ENCODE peak calls at places on chromosomes 4 and X, in six cellular contexts. F is neural progenitor cell, V is AG04450, K is HCT116, R is right atrium auricular region, L is left ventricle myocardium inferior. J is an unnamed sample.

GRCh38 chr4:130653842-130654241 is 1557.9 kb downstream of the C4orf33 start:
- DNase-seq in F (no peak), V (no peak), K (no peak), R (no peak), L (no peak), J (no peak)

GRCh38 chr4:113355550-113356371 is 306.3 kb downstream of the ANK2 start:
- DNase-seq in F (no peak), V (peak; percentile 32), K (peak; percentile 93), R (peak; percentile 63), L (peak; percentile 22), J (no peak)

GRCh38 chrX:38882894-38883620 is 81.8 kb downstream of the MID1IP1 start:
- DNase-seq in F (no peak), V (peak; percentile 11), K (peak; percentile 48), R (no peak), L (no peak), J (no peak)

GRCh38 chr4:26826721-26827120 is 33.9 kb upstream of the STIM2 start:
- DNase-seq in F (no peak), V (no peak), K (no peak), R (no peak), L (no peak), J (no peak)

GRCh38 chr4:1862055-1862911 is 6.3 kb upstream of the LETM1 start:
- DNase-seq in F (no peak), V (no peak), K (no peak), R (no peak), L (no peak), J (no peak)

GRCh38 chr4:83639849-83640493 is 104.1 kb downstream of the GPAT3 start:
- DNase-seq in F (peak; percentile 76), V (peak; percentile 61), K (peak; percentile 71), R (no peak), L (no peak), J (no peak)

GRCh38 chr4:20687894-20688293 is 12.4 kb upstream of the PACRGL start:
- DNase-seq in F (no peak), V (peak; percentile 33), K (no peak), R (no peak), L (no peak), J (no peak)

GRCh38 chr4:41327770-41328169 is 71.0 kb downstream of the UCHL1 start:
- DNase-seq in F (no peak), V (no peak), K (no peak), R (no peak), L (no peak), J (no peak)

GRCh38 chrX:84729809-84730208 is 227.6 kb upstream of the HDX start:
- DNase-seq in F (peak; percentile 58), V (no peak), K (no peak), R (no peak), L (no peak), J (no peak)

GRCh38 chr4:108109997-108110416 is 58.7 kb downstream of the LEF1 start:
- DNase-seq in F (no peak), V (no peak), K (no peak), R (no peak), L (no peak), J (no peak)

GRCh38 chr4:108107729-108108382 is 60.9 kb downstream of the LEF1 start:
- DNase-seq in F (no peak), V (no peak), K (no peak), R (no peak), L (no peak), J (no peak)

GRCh38 chr4:108106186-108106585 is 62.5 kb downstream of the LEF1 start:
- DNase-seq in F (no peak), V (no peak), K (no peak), R (no peak), L (no peak), J (no peak)

GRCh38 chr4:108109111-108109510 is 59.6 kb downstream of the LEF1 start:
- DNase-seq in F (no peak), V (no peak), K (no peak), R (no peak), L (no peak), J (no peak)

DNA sequence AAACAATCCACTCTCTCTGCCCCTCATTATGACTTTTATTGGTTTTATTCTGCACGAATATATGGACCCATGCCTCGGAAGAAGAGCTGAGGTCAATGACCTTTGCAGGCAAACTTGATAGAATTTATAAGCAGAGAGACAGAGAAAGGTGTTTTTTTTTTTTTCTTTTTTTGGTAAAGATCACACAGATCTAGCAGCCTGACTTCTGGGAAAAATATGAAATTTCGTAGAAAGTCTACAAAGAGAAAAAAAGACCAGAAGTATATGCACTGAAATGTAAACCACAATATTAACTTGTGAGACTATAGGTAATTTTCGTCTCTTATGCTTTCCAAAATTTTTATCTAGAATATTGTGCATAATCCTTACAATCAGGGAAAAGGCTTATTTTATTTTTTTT is 61.6 kb downstream of the LEF1 start:
- DNase-seq in F (no peak), V (no peak), K (no peak), R (no peak), L (no peak), J (no peak)
- H3K27ac ChIP-seq in F (no peak overlapping the region), V (no peak overlapping the region), K (no peak overlapping the region), R (no peak overlapping the region), L (no peak overlapping the region), J (no peak overlapping the region)

GRCh38 chrX:1589356-1590130 is 1.9 kb upstream of the AKAP17A start:
- DNase-seq in F (no peak), V (no peak), K (no peak), R (peak; percentile 13), L (no peak), J (no peak)

GRCh38 chrX:1592863-1593201 is 1.4 kb downstream of the AKAP17A start:
- DNase-seq in F (no peak), V (no peak), K (no peak), R (no peak), L (no peak), J (no peak)

GRCh38 chrX:1592128-1592862 is 891 bp downstream of the AKAP17A start:
- DNase-seq in F (no peak), V (no peak), K (no peak), R (peak; percentile 57), L (no peak), J (no peak)

GRCh38 chrX:1591863-1592127 is 391 bp downstream of the AKAP17A start:
- DNase-seq in F (peak; percentile 35), V (no peak), K (no peak), R (no peak), L (no peak), J (no peak)

DNA sequence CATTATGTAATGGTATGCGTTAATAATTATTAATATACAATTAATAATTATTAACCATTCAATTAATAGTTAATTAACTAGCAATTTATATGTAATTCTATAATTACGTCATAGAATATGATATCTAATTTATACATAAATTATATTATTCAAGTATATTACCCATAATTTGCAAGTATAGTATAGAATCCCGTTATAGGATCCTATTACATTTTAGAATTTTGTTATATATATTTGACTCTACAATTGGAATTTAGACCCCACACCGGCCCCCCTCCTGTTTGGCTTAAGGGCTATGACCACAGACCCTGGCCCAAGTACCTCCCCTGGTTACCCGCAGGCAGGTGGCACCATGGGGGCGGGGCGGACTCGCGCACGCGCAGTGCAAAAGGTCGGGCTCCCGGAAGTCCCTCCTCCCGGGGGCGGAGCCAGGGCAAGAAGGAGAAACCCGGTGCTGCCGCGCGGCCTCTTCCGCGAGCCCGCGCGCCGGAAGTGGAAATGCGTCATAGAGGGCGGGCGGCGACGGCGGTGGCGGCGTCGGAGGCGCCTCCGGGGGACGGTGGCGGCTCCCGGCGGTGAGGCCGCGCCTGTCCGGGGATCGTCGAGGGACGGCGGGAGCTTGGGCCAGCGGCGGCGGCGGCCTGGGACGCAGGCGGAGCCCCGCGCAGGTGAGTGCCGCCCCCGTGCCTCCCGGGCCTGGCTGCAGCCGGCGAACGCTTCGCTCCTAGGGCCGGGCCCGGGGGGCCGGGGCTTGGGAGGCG is at the start of gene AKAP17A:
- DNase-seq in F (peak; percentile 97), V (peak; percentile 82), K (peak; percentile 80), R (peak; percentile 95), L (peak; percentile 93), J (peak; percentile 98)
- TF ChIP-seq CTCF in F (peak; percentile 31), V (no peak), K (no peak), R (no peak), L (peak; percentile 23), J (no peak)

DNA sequence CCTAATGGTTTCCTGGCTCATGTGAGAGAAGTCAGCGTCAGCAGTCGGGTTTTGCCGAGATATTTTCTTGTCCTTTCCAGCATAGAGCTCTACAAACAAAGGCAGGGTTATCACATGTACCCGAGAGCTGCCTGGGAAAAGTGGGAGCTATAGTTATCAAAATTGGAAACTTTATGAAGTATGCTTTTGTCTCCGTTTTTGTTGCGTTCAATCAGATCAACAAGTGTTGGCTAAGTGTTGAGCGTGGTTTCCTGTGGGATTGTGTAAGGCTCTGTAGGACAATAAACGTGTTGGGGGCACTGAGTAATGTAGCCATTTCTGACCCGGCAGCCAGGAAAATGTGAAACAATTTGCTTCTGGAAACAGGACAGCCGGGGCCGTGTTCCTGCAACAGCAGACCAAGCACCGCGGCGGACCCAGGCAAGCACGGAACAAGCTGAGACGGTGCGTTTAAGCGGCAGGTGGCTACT is at the start of gene BMX:
- DNase-seq in F (no peak), V (no peak), K (no peak), R (peak; percentile 76), L (peak; percentile 23), J (no peak)
- H3K4me3 ChIP-seq in F (no peak within 1 kb of the TSS), V (no peak within 1 kb of the TSS), K (no peak within 1 kb of the TSS), R (peak within 1 kb of the TSS; percentile 16), L (peak within 1 kb of the TSS; percentile 27), J (no peak within 1 kb of the TSS)

DNA sequence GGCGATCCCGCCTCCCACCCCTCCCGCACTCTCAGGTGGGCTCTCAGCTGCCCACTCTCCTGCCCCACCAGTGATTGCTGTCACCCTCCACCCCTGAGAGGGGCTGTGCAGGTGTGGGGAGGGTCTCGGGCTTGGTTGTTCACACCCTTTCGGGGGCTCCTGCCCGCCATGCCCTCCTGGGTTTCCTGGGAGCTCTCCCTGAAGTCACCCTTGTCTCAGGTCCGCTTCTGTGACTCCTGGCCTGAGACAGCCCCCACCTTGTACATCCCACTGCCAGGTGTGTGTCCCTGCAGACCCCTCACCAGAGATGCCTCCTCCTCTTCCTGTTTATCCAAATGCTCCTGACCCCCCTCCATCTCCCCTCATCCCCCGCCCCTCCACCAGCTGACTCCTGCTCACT is 37.8 kb downstream of the ADRA2C start:
- DNase-seq in F (no peak), V (no peak), K (no peak), R (no peak), L (no peak), J (no peak)
- H3K27ac ChIP-seq in F (no peak overlapping the region), V (no peak overlapping the region), K (no peak overlapping the region), R (no peak overlapping the region), L (no peak overlapping the region), J (no peak overlapping the region)